ENCODE peak calls at places on chromosome 2, in four cellular contexts. Z, K, M and L are unnamed samples.

GRCh38 chr2:15693926-15694588 is 102.4 kb downstream of the DDX1 start:
- DNase-seq in Z (no peak), K (no peak), M (peak), L (no peak)

GRCh38 chr2:204604061-204604460 is 58.8 kb downstream of the PARD3B start:
- DNase-seq in Z (no peak), K (no peak), M (no peak), L (no peak)

GRCh38 chr2:31137211-31138036 is 816 bp downstream of the GALNT14 start:
- DNase-seq in Z (no peak), K (no peak), M (peak), L (no peak)

GRCh38 chr2:236157366-236157765 is 10.8 kb downstream of the GBX2 start:
- DNase-seq in Z (no peak), K (no peak), M (no peak), L (no peak)

GRCh38 chr2:171807831-171808393 is 86.1 kb downstream of the SLC25A12 start:
- DNase-seq in Z (no peak), K (no peak), M (no peak), L (no peak)

GRCh38 chr2:168517801-168518200 is 61.7 kb downstream of the CERS6 start:
- DNase-seq in Z (no peak), K (no peak), M (no peak), L (no peak)

GRCh38 chr2:62895632-62896009 is 155.0 kb upstream of the OTX1 start:
- DNase-seq in Z (no peak), K (no peak), M (no peak), L (peak)

GRCh38 chr2:118421648-118422047 is 333.4 kb downstream of the INSIG2 start:
- DNase-seq in Z (no peak), K (no peak), M (no peak), L (no peak)

GRCh38 chr2:20067992-20068727 is 16.7 kb upstream of the LAPTM4A start:
- DNase-seq in Z (no peak), K (no peak), M (no peak), L (peak)

GRCh38 chr2:9528036-9528787 is 27.4 kb downstream of the ADAM17 start:
- DNase-seq in Z (no peak), K (no peak), M (no peak), L (no peak)

GRCh38 chr2:9753276-9753600 is 90.0 kb upstream of the TAF1B start:
- DNase-seq in Z (peak), K (peak), M (no peak), L (peak)

GRCh38 chr2:26718949-26719686 is 26.6 kb downstream of the KCNK3 start:
- DNase-seq in Z (no peak), K (no peak), M (no peak), L (no peak)

GRCh38 chr2:71482055-71482454 is 28.7 kb downstream of the DYSF start:
- DNase-seq in Z (no peak), K (no peak), M (peak), L (no peak)

GRCh38 chr2:143702931-143703330 is 573.7 kb downstream of the ARHGAP15 start:
- DNase-seq in Z (no peak), K (no peak), M (no peak), L (no peak)

DNA sequence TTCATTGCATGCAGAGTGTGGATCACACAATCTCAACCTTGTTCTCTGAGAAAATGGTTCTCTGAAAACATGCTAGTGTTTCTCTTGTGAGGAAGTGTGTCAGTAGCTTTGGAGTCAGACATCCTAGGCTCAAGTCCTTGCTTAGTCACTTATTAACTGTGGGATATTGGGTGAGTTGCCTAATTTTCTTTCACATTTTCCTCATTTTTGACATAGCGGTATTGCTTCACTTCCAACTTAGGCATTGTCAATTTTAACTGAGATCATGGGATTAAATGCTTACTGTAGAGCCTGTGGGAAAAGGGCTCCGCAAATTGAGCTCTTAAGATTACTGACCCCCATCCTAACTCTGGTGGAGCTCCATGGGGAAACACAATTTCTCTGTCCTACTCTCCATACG is 622.2 kb downstream of the CNTNAP5 start:
- DNase-seq in Z (no peak), K (no peak), M (no peak), L (no peak)
- TF ChIP-seq CTCF in Z (no peak), K (no peak), M (no peak), L (no peak)

GRCh38 chr2:75041791-75042231 is 83.4 kb downstream of the POLE4 start:
- DNase-seq in Z (no peak), K (no peak), M (no peak), L (no peak)
- H3K27ac ChIP-seq in Z (no peak), K (no peak), M (no peak), L (no peak)

DNA sequence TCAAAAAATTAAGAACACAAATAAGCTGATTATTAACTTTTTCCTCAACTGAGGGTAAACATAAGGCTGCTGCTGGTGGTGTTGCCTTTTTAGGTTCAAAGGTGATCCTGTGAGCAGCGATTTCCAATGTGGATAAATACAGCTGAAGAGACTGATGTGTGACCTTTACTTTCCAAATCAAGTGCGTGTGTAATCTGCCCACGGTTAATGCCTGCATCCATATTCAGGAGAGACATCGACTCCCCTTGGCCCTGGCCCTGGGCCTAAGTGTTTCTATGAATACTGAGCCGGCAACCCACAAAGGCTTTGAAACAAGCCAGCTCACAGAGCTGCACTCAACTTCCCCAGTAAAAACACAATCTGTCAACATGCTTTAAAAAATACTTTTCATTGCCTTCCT is 1026.5 kb downstream of the TMEM182 start:
- DNase-seq in Z (no peak), K (no peak), M (peak), L (no peak)
- H3K4me3 ChIP-seq in Z (no peak), K (no peak), M (no peak), L (no peak)

DNA sequence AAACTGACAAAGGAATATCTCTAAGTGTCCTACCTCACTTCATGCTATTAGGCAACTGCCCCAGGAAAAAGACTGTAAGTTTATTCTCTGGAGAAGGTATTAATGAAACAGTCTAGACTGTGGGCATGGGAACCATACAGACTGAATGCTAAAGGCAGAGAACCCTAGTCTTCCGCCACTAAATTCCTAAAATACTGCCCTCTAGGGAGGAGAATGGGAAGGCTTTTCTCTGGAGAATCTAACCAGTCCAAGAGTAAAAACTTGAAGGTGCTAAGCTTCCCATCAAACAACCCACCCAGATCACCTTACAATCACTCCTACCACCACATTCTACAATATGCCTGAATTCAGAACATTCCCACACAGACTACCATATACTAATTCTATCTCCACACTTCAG is 3.4 kb downstream of the SRBD1 start:
- DNase-seq in Z (no peak), K (no peak), M (peak), L (no peak)
- TF ChIP-seq CTCF in Z (peak), K (peak), M (peak), L (peak)

GRCh38 chr2:186485871-186486650 is at the start of gene ZC3H15:
- DNase-seq in Z (peak), K (peak), M (peak), L (peak)

GRCh38 chr2:186486651-186487647 is 889 bp downstream of the ZC3H15 start:
- DNase-seq in Z (no peak), K (no peak), M (no peak), L (no peak)

GRCh38 chr2:186485576-186485870 is 537 bp upstream of the ZC3H15 start:
- DNase-seq in Z (no peak), K (no peak), M (no peak), L (no peak)

GRCh38 chr2:186480991-186481390 is 5.1 kb upstream of the ZC3H15 start:
- DNase-seq in Z (no peak), K (no peak), M (no peak), L (no peak)

GRCh38 chr2:186484062-186484735 is 1.9 kb upstream of the ZC3H15 start:
- DNase-seq in Z (no peak), K (no peak), M (no peak), L (no peak)
- H3K27ac ChIP-seq in Z (peak), K (no peak), M (no peak), L (no peak)

GRCh38 chr2:46828039-46828438 is 87.6 kb downstream of the MCFD2 start:
- DNase-seq in Z (no peak), K (no peak), M (no peak), L (no peak)
- H3K4me3 ChIP-seq in Z (no peak), K (no peak), M (no peak), L (no peak)